ENCODE peak calls at places on chromosomes 3 and 15, in five cellular contexts. K is heart right ventricle; B is left ventricle myocardium inferior; C is ascending aorta; U is CD8-positive, alpha-beta memory T cell. Z is an unnamed sample.
A peak's percentile ranks its signal among the peaks of the same experiment; 100 is the strongest.

GRCh38 chr15:36627566-36627965 is 48.1 kb downstream of the CDIN1 start:
- DNase-seq in U (no peak), K (no peak), B (no peak), C (no peak), Z (no peak)

GRCh38 chr3:27224197-27224596 is 145.0 kb downstream of the NEK10 start:
- DNase-seq in K (peak; percentile 9), U (no peak), C (no peak), B (peak; percentile 65), Z (no peak)

GRCh38 chr15:26148461-26148860 is 285.3 kb upstream of the ATP10A start:
- DNase-seq in C (no peak), B (no peak), U (no peak), K (no peak), Z (no peak)

GRCh38 chr15:59371458-59372351 is 966 bp downstream of the MYO1E start:
- DNase-seq in C (peak; percentile 70), U (peak; percentile 12), B (peak; percentile 22), K (no peak), Z (peak; percentile 28)

GRCh38 chr3:63047068-63047467 is 171.9 kb upstream of the CADPS start:
- DNase-seq in K (no peak), C (no peak), B (no peak), U (no peak), Z (no peak)

GRCh38 chr3:169665264-169666078 is 2.0 kb upstream of the MECOM start:
- DNase-seq in K (no peak), B (no peak), U (no peak), C (no peak), Z (no peak)

GRCh38 chr15:88894819-88895767 is at the start of gene HAPLN3:
- DNase-seq in C (peak; percentile 84), B (no peak), K (no peak), U (peak; percentile 40), Z (no peak)

GRCh38 chr3:156577731-156578130 is 22.8 kb upstream of the SSR3 start:
- DNase-seq in C (no peak), K (no peak), B (no peak), U (no peak), Z (no peak)

GRCh38 chr15:22949074-22949547 is 31.1 kb downstream of the CYFIP1 start:
- DNase-seq in K (peak; percentile 74), C (peak; percentile 81), B (peak; percentile 83), U (no peak), Z (peak; percentile 56)

GRCh38 chr3:24387493-24387892 is 107.2 kb downstream of the THRB start:
- DNase-seq in K (no peak), U (no peak), C (no peak), B (no peak), Z (no peak)

GRCh38 chr3:119812491-119813058 is 30.7 kb downstream of the NR1I2 start:
- DNase-seq in C (no peak), U (no peak), B (peak; percentile 68), K (peak; percentile 57), Z (no peak)

GRCh38 chr15:41233367-41233771 is 2.3 kb downstream of the CHP1 start:
- DNase-seq in C (no peak), B (no peak), U (no peak), K (no peak), Z (no peak)

GRCh38 chr3:126270145-126270811 is 86.9 kb downstream of the KLF15 start:
- DNase-seq in U (no peak), K (peak; percentile 60), B (peak; percentile 82), C (peak; percentile 97), Z (peak; percentile 56)

GRCh38 chr15:45804028-45804427 is 169.2 kb downstream of the SQOR start:
- DNase-seq in U (no peak), B (no peak), K (no peak), C (no peak), Z (no peak)

GRCh38 chr3:135007622-135008021 is 212.6 kb downstream of the EPHB1 start:
- DNase-seq in U (no peak), C (no peak), B (no peak), K (no peak), Z (no peak)

GRCh38 chr3:130821821-130822220 is 72.1 kb upstream of the ATP2C1 start:
- DNase-seq in K (no peak), U (no peak), C (no peak), B (no peak), Z (no peak)

GRCh38 chr15:39969871-39970270 is 36.0 kb downstream of the EIF2AK4 start:
- DNase-seq in C (peak; percentile 69), U (no peak), K (peak; percentile 43), B (peak; percentile 39), Z (no peak)

GRCh38 chr3:125123906-125124305 is 68.1 kb upstream of the HEG1 start:
- DNase-seq in C (peak; percentile 24), K (no peak), B (no peak), U (no peak), Z (peak; percentile 16)

GRCh38 chr3:16369885-16370284 is 104.9 kb downstream of the OXNAD1 start:
- DNase-seq in C (no peak), K (no peak), B (no peak), U (no peak), Z (no peak)

GRCh38 chr3:162270059-162270458 is 773.5 kb downstream of the OTOL1 start:
- DNase-seq in C (no peak), U (no peak), K (no peak), B (no peak), Z (no peak)

GRCh38 chr15:60347480-60348069 is 50.2 kb downstream of the ANXA2 start:
- DNase-seq in B (no peak), K (no peak), U (no peak), C (no peak), Z (no peak)

GRCh38 chr3:152211655-152212054 is 57.1 kb upstream of the MBNL1 start:
- DNase-seq in B (no peak), K (no peak), C (no peak), U (no peak), Z (no peak)

GRCh38 chr3:49867871-49868321 is 1.8 kb downstream of the CAMKV start:
- DNase-seq in U (no peak), B (no peak), C (no peak), K (no peak), Z (peak; percentile 23)

GRCh38 chr3:157445897-157446296 is 9.2 kb downstream of the PTX3 start:
- DNase-seq in B (no peak), U (no peak), K (no peak), C (no peak), Z (no peak)

GRCh38 chr3:157531301-157531660 is 28.1 kb upstream of the VEPH1 start:
- DNase-seq in B (no peak), K (no peak), C (no peak), U (no peak), Z (no peak)

GRCh38 chr3:76565496-76566210 is 474.2 kb upstream of the ROBO2 start:
- DNase-seq in U (no peak), C (no peak), B (no peak), K (no peak), Z (no peak)

GRCh38 chr3:174016186-174016585 is 618.6 kb downstream of the NLGN1 start:
- DNase-seq in U (no peak), C (no peak), B (no peak), K (no peak), Z (no peak)

GRCh38 chr3:111603679-111604643 is 8.8 kb upstream of the ZBED2 start:
- DNase-seq in K (no peak), B (no peak), C (no peak), U (no peak), Z (no peak)

GRCh38 chr15:30924353-30924752 is 20.6 kb downstream of the FAN1 start:
- DNase-seq in C (no peak), B (no peak), K (no peak), U (no peak), Z (no peak)
- H3K4me1 ChIP-seq in C (no peaks in the 10 kb centered on the region), B (peaks cover 52% of the 10 kb centered on the region), K (peaks cover 32% of the 10 kb centered on the region), U (no peaks in the 10 kb centered on the region), Z (peaks cover 2% of the 10 kb centered on the region)

GRCh38 chr3:12508316-12508715 is 24.0 kb downstream of the TSEN2 start:
- DNase-seq in C (peak; percentile 85), U (no peak), B (no peak), K (no peak), Z (no peak)
- H3K4me3 ChIP-seq in C (no peak overlapping the region), U (no peak overlapping the region), B (no peak overlapping the region), K (no peak overlapping the region), Z (no peak overlapping the region)

GRCh38 chr3:57755368-57756021 is 614 bp upstream of the SLMAP start:
- DNase-seq in B (peak; percentile 23), C (no peak), U (peak; percentile 3), K (no peak), Z (peak; percentile 80)

GRCh38 chr3:57756528-57757401 is 656 bp downstream of the SLMAP start:
- DNase-seq in B (peak; percentile 35), K (peak; percentile 39), U (peak; percentile 1), C (peak; percentile 80), Z (peak; percentile 39)

GRCh38 chr3:57756022-57756527 is at the start of gene SLMAP:
- DNase-seq in K (peak; percentile 98), U (peak; percentile 92), B (peak; percentile 96), C (peak; percentile 98), Z (peak; percentile 99)

GRCh38 chr3:57758686-57759085 is 2.6 kb downstream of the SLMAP start:
- DNase-seq in K (no peak), B (no peak), U (no peak), C (no peak), Z (no peak)

GRCh38 chr3:57757642-57758297 is 1.7 kb downstream of the SLMAP start:
- DNase-seq in B (no peak), K (no peak), C (no peak), U (no peak), Z (no peak)
- H3K27ac ChIP-seq in B (no peak overlapping the region), K (peak overlapping the region; percentile 81), C (peak overlapping the region; percentile 87), U (no peak overlapping the region), Z (no peak overlapping the region)

GRCh38 chr3:13073976-13074375 is 747 bp upstream of the IQSEC1 start:
- DNase-seq in K (no peak), U (no peak), C (no peak), B (no peak), Z (no peak)

GRCh38 chr3:13071695-13072094 is 1.5 kb downstream of the IQSEC1 start:
- DNase-seq in C (no peak), B (no peak), U (no peak), K (no peak), Z (no peak)

GRCh38 chr3:13073042-13073906 is at the start of gene IQSEC1:
- DNase-seq in U (peak; percentile 77), B (peak; percentile 62), C (peak; percentile 83), K (peak; percentile 40), Z (peak; percentile 78)

GRCh38 chr3:13070622-13071021 is 2.6 kb downstream of the IQSEC1 start:
- DNase-seq in K (no peak), U (no peak), B (no peak), C (no peak), Z (no peak)

DNA sequence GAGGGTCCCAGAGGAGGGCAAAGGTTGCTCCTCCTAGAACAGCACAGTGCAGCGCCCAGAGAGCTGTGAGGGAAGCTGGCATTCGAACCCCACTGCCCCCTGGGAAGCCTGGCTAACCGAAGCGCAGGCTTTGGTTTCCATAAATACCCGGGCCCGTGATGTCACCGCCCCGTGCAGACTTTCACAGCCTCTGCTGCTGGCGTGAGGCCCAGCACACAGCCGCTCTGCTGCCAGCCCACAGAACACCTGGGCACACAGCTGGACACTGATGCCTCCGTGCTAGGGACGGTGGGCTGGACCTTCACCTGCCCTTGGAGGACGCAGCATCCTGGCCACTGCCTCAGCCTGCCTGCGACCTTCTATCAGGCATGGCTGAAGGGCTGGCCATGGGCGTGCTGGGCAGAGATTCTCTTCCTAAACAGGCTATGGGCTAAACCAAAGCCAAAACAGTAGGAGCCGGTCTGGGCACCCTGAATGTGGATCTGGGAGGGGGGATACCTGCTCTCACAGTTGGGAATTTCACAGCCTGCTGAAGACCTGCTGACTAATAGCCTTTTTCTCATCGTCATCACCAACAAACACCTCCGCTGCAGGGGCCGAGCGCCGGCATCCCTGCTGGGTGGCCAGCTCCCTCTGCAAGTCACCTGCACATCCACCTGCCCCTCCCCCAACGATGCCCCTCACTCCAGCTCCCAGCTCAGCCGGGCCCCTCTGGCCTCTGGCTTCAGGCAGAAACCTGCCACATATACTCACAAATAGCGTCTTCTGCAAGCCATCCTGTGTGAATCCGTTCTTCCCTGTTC is 789 bp downstream of the IQSEC1 start:
- DNase-seq in U (no peak), B (peak; percentile 77), C (peak; percentile 79), K (peak; percentile 73), Z (no peak)
- H3K4me1 ChIP-seq in U (peaks cover 37% of the 10 kb centered on the region), B (peaks cover 32% of the 10 kb centered on the region), C (peaks cover 4% of the 10 kb centered on the region), K (peaks cover 21% of the 10 kb centered on the region), Z (peaks cover 14% of the 10 kb centered on the region)